ENCODE peak calls at places on chromosomes 7 and 10, in ten cellular contexts. F, T, G, Y, M, K, V, Z, R and W are unnamed samples.

GRCh38 chr10:75187961-75188426 is 22.6 kb upstream of the VDAC2 start:
- DNase-seq in F (peak), T (peak), G (peak), Y (no peak), M (peak), K (peak), V (no peak), Z (peak), R (peak), W (no peak)

GRCh38 chr10:63700935-63701263 is 179.7 kb downstream of the REEP3 start:
- DNase-seq in F (no peak), T (no peak), G (no peak), Y (no peak), M (no peak), K (peak), V (no peak), Z (no peak), R (peak), W (no peak)

GRCh38 chr10:21172774-21173432 is 275.8 kb upstream of the NEBL start:
- DNase-seq in F (no peak), T (peak), G (no peak), Y (peak), M (no peak), K (peak), V (peak), Z (no peak), R (no peak), W (no peak)

GRCh38 chr10:109306698-109307097 is 616.6 kb downstream of the XPNPEP1 start:
- DNase-seq in F (no peak), T (no peak), G (no peak), Y (no peak), M (no peak), K (no peak), V (no peak), Z (no peak), R (peak), W (no peak)

GRCh38 chr7:132400667-132401142 is 175.6 kb downstream of the PLXNA4 start:
- DNase-seq in F (no peak), T (no peak), G (no peak), Y (no peak), M (no peak), K (no peak), V (peak), Z (no peak), R (no peak), W (no peak)

GRCh38 chr10:16717617-16718395 is 99.4 kb downstream of the RSU1 start:
- DNase-seq in F (no peak), T (no peak), G (no peak), Y (no peak), M (no peak), K (peak), V (peak), Z (peak), R (peak), W (peak)

GRCh38 chr10:86366033-86366901 is at the start of gene GRID1:
- DNase-seq in F (no peak), T (peak), G (peak), Y (peak), M (no peak), K (peak), V (no peak), Z (no peak), R (no peak), W (no peak)

GRCh38 chr7:29587195-29587808 is 23.7 kb downstream of the PRR15 start:
- DNase-seq in F (no peak), T (no peak), G (no peak), Y (no peak), M (no peak), K (no peak), V (no peak), Z (no peak), R (no peak), W (no peak)

GRCh38 chr7:100752994-100753393 is 19.6 kb downstream of the ZAN start:
- DNase-seq in F (no peak), T (no peak), G (no peak), Y (no peak), M (no peak), K (no peak), V (no peak), Z (no peak), R (no peak), W (no peak)

GRCh38 chr7:86939197-86939814 is 120.1 kb downstream of the ELAPOR2 start:
- DNase-seq in F (peak), T (peak), G (peak), Y (no peak), M (peak), K (peak), V (no peak), Z (peak), R (peak), W (peak)

GRCh38 chr10:653991-654646 is 35.3 kb downstream of the DIP2C start:
- DNase-seq in F (no peak), T (no peak), G (no peak), Y (no peak), M (no peak), K (peak), V (peak), Z (no peak), R (peak), W (no peak)

GRCh38 chr7:93981480-93981874 is 22.7 kb downstream of the BET1 start:
- DNase-seq in F (peak), T (no peak), G (no peak), Y (no peak), M (no peak), K (no peak), V (no peak), Z (no peak), R (no peak), W (no peak)

GRCh38 chr10:128263891-128264688 is 137.9 kb upstream of the MKI67 start:
- DNase-seq in F (peak), T (peak), G (peak), Y (peak), M (peak), K (peak), V (peak), Z (peak), R (peak), W (no peak)

GRCh38 chr7:129889133-129889854 is 63.5 kb downstream of the UBE2H start:
- DNase-seq in F (no peak), T (no peak), G (no peak), Y (no peak), M (no peak), K (no peak), V (no peak), Z (no peak), R (peak), W (no peak)

GRCh38 chr10:43231523-43232078 is 35.3 kb downstream of the RASGEF1A start:
- DNase-seq in F (no peak), T (no peak), G (no peak), Y (no peak), M (no peak), K (no peak), V (peak), Z (no peak), R (no peak), W (no peak)

GRCh38 chr10:48645600-48645999 is 39.1 kb upstream of the WDFY4 start:
- DNase-seq in F (no peak), T (no peak), G (no peak), Y (no peak), M (no peak), K (no peak), V (no peak), Z (no peak), R (no peak), W (no peak)

GRCh38 chr7:138954545-138955475 is 26.4 kb downstream of the KIAA1549 start:
- DNase-seq in F (no peak), T (no peak), G (no peak), Y (no peak), M (no peak), K (no peak), V (no peak), Z (no peak), R (no peak), W (no peak)

GRCh38 chr10:123790132-123790885 is 101.3 kb downstream of the CPXM2 start:
- DNase-seq in F (no peak), T (no peak), G (no peak), Y (no peak), M (no peak), K (no peak), V (no peak), Z (no peak), R (no peak), W (no peak)

GRCh38 chr10:63788152-63788821 is 267.1 kb downstream of the REEP3 start:
- DNase-seq in F (no peak), T (no peak), G (no peak), Y (peak), M (no peak), K (no peak), V (peak), Z (no peak), R (no peak), W (no peak)

GRCh38 chr7:39416866-39417265 is 149.3 kb upstream of the YAE1 start:
- DNase-seq in F (no peak), T (no peak), G (no peak), Y (no peak), M (no peak), K (no peak), V (no peak), Z (no peak), R (no peak), W (no peak)

GRCh38 chr7:39410582-39410981 is 155.6 kb upstream of the YAE1 start:
- DNase-seq in F (no peak), T (no peak), G (no peak), Y (no peak), M (no peak), K (no peak), V (no peak), Z (no peak), R (no peak), W (no peak)

GRCh38 chr7:39415091-39415820 is 150.9 kb upstream of the YAE1 start:
- DNase-seq in F (no peak), T (no peak), G (peak), Y (no peak), M (no peak), K (no peak), V (no peak), Z (no peak), R (no peak), W (no peak)

GRCh38 chr7:39414669-39415035 is 151.6 kb upstream of the YAE1 start:
- DNase-seq in F (no peak), T (no peak), G (no peak), Y (no peak), M (no peak), K (no peak), V (no peak), Z (no peak), R (no peak), W (no peak)

GRCh38 chr7:39413866-39414668 is 152.1 kb upstream of the YAE1 start:
- DNase-seq in F (peak), T (peak), G (peak), Y (peak), M (peak), K (peak), V (peak), Z (no peak), R (peak), W (no peak)
- H3K4me3 ChIP-seq in F (peak), T (peak), G (peak), Y (peak), M (peak), K (peak), V (peak), Z (peak), R (peak), W (peak)

DNA sequence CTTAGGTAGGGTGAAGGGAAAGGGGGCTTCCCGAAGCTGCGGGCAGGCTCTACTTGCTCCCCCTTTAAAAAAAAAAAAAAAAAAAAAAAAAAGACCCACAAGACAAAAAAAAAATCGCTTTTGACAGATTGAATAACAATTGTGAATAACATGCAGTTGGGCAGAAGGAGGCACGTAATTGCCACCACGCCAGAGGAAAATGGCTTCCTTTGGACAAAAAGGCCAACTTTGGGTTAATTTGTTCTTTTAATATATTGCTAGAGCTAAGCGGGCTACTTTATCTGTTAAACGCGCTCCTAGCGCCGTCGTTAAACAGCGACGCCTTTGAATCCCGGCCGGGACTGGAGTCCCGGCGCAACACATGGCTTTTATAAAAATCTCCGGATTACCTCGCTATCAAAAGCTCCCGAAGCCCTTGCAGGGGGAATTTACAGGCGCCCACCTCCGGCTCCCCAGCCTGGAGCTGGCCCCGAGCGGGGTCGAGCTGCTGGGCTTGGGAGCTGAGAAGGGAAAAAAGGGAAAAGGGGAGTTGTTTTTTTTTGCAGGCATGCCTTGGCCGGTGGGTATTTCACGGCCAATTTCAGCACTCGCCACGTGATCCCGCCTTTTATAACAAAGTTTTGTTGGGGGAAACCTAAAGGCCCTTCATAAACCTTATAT is 1.2 kb downstream of the HOXA11 start:
- DNase-seq in F (no peak), T (no peak), G (no peak), Y (no peak), M (no peak), K (no peak), V (peak), Z (no peak), R (no peak), W (no peak)
- H3K4me3 ChIP-seq in F (peak), T (peak), G (peak), Y (peak), M (peak), K (peak), V (peak), Z (no peak), R (peak), W (peak)

GRCh38 chr7:5690931-5691461 is 90.5 kb downstream of the RNF216 start:
- DNase-seq in F (no peak), T (no peak), G (no peak), Y (peak), M (no peak), K (no peak), V (peak), Z (no peak), R (no peak), W (no peak)

GRCh38 chr7:5692112-5692844 is 89.2 kb downstream of the RNF216 start:
- DNase-seq in F (no peak), T (peak), G (no peak), Y (peak), M (no peak), K (peak), V (peak), Z (peak), R (peak), W (peak)

GRCh38 chr7:5689716-5690115 is 91.7 kb downstream of the RNF216 start:
- DNase-seq in F (no peak), T (no peak), G (no peak), Y (no peak), M (no peak), K (peak), V (no peak), Z (no peak), R (no peak), W (no peak)

GRCh38 chr7:5692845-5693278 is 88.6 kb downstream of the RNF216 start:
- DNase-seq in F (no peak), T (no peak), G (no peak), Y (no peak), M (no peak), K (peak), V (no peak), Z (no peak), R (peak), W (no peak)

GRCh38 chr7:5691536-5692090 is 89.8 kb downstream of the RNF216 start:
- DNase-seq in F (no peak), T (no peak), G (no peak), Y (no peak), M (no peak), K (peak), V (no peak), Z (no peak), R (no peak), W (no peak)
- H3K4me3 ChIP-seq in F (no peak), T (no peak), G (no peak), Y (no peak), M (no peak), K (no peak), V (peak), Z (no peak), R (no peak), W (no peak)

DNA sequence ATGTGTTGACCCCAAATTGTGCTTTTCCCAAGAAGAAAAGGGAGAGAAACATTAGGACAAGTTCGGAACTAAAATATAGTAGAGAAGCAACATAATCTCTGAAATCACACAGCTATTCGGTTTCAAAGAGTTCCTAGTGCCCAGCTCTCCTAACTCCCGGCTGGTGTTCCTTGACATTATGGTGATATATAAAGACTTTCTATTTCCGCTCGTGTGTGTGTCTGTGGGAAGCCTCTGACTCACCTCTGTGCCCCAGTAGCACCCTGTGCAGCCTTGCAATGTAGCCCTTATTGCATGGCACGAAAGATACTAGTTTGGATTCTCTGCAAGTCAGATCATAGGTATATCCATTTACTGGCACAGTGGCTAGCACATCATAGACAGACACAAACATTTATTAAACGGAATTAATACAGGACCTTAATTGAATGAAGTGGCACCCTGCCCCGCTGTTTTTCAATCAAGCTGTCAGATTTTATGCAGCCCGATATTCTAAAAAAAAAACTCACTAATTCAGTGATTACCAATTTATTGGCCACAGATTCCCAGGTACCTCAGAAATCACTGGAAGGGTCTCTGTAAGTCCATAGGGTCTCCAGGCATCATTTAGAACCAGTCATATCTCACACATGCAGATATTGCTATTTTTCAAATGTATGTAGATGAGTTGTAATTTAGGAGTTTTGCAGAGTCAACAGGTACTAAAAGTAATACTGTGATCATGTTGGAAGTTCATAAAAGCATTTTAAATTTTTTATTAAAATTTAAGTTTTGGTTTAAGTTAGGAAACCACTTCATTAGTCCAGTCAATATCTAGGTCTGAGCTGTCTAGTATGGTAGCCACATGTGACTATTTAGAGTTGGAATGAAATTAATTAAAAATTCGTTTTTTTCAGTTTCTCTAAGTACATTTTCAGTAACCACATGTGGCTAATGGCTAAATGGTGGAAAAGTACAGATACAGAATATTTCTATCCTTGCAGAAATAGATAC is 43.3 kb downstream of the SFTPD start:
- DNase-seq in F (no peak), T (no peak), G (no peak), Y (no peak), M (no peak), K (peak), V (no peak), Z (no peak), R (peak), W (no peak)
- H3K4me3 ChIP-seq in F (peak), T (peak), G (peak), Y (peak), M (peak), K (peak), V (peak), Z (peak), R (peak), W (peak)

DNA sequence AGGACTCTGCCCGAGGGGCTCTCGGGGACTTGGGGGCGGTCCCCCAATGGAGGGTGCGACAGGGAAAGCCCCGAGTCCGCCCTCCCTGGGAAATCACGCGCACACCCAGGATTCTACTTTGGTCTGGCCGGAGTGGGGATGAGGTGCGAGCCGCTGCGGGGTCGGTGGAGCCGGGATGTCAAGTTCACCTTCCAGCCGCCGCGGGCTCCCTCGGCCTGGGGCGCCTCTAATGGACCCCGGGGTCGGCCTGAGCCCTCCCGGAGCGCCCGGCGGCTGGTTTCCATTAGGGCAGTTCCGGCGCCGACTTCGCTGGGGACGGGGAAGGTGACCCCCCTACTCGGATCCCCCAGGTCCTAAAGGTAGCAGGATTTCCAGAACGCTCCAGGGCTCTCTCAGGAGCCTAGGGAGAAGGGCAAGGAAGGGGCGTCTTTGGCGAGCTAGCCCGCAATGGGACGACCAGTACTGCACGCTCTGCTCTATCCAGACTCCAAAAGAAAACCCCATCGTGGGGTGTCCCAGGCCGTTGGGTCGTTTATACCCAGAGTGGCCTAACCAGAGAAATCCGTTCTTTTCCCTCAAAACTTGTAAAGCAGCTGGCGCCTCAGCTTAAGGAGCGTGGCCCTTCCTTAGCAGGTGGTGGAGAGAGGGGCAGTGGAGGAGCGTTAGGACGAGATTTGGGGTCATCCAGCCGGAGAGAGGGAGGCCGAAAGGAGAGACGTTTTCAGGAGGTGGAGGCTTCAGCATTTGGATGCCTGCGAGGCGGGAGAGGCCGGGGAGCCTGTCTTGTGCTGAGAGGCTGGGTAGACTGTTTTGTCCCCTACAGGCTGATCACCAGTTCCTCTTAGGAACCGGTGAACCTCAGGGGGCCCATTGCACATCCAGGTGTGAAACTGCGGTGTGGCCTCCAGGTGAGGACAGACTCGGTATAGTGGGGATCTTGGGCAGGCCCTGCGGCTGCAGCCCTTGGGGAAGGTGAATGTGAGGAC is 860 bp upstream of the WDR86 start:
- DNase-seq in F (no peak), T (no peak), G (peak), Y (no peak), M (no peak), K (peak), V (no peak), Z (no peak), R (no peak), W (no peak)
- H3K4me3 ChIP-seq in F (peak), T (peak), G (peak), Y (peak), M (no peak), K (peak), V (peak), Z (peak), R (peak), W (peak)